ENCODE peak calls at places on chromosomes 2 and 18, in ten cellular contexts. I is stimulated activated CD4-positive, alpha-beta T cell treated with anti-CD3 and anti-CD28 coated beads, Interleukin-2, amount 100 ng/mL, for 24 hours; V is Kasumi-1; D is CD4-positive, CD25-positive, alpha-beta regulatory T cell; W is H9; C is adipocyte; A is GM20000; U is HFFc6; K is retina; Z is SK-N-SH. G is an unnamed sample.

GRCh38 chr2:237932731-237933131 is 34.1 kb upstream of the UBE2F start:
- DNase-seq in I (no peak), V (no peak), D (no peak), W (no peak), C (peak; percentile 96), A (no peak), U (peak; percentile 82), K (no peak), Z (no peak), G (no peak)

GRCh38 chr2:186456941-186457340 is 29.1 kb upstream of the ZC3H15 start:
- DNase-seq in I (no peak), V (no peak), D (no peak), W (no peak), C (peak; percentile 77), A (no peak), U (peak; percentile 77), K (no peak), Z (no peak), G (no peak)

GRCh38 chr18:60506682-60507081 is 134.1 kb upstream of the MC4R start:
- DNase-seq in I (no peak), V (no peak), D (no peak), W (no peak), C (peak; percentile 62), A (no peak), U (no peak), K (no peak), Z (peak; percentile 36), G (no peak)

GRCh38 chr2:151408788-151409600 is 708 bp upstream of the RIF1 start:
- DNase-seq in I (no peak), V (no peak), D (no peak), W (peak; percentile 91), C (no peak), A (no peak), U (no peak), K (no peak), Z (no peak), G (no peak)

GRCh38 chr2:8307779-8308178 is 374.1 kb upstream of the ID2 start:
- DNase-seq in I (no peak), V (no peak), D (no peak), W (no peak), C (no peak), A (no peak), U (no peak), K (no peak), Z (no peak), G (no peak)

GRCh38 chr18:44723366-44723765 is 42.7 kb downstream of the SETBP1 start:
- DNase-seq in I (no peak), V (no peak), D (no peak), W (no peak), C (no peak), A (peak; percentile 33), U (no peak), K (no peak), Z (no peak), G (no peak)

GRCh38 chr2:194697439-194697838 is 959.6 kb upstream of the SLC39A10 start:
- DNase-seq in I (no peak), V (no peak), D (no peak), W (no peak), C (no peak), A (no peak), U (no peak), K (no peak), Z (no peak), G (no peak)

GRCh38 chr2:157223624-157224205 is 33.8 kb upstream of the GALNT5 start:
- DNase-seq in I (no peak), V (no peak), D (no peak), W (no peak), C (no peak), A (no peak), U (no peak), K (no peak), Z (no peak), G (no peak)

GRCh38 chr2:45691152-45691551 is 39.7 kb downstream of the PRKCE start:
- DNase-seq in I (no peak), V (no peak), D (no peak), W (no peak), C (no peak), A (peak; percentile 41), U (no peak), K (peak; percentile 29), Z (no peak), G (no peak)

GRCh38 chr2:190357596-190357995 is 14.2 kb downstream of the INPP1 start:
- DNase-seq in I (no peak), V (no peak), D (no peak), W (no peak), C (no peak), A (no peak), U (no peak), K (no peak), Z (no peak), G (no peak)

GRCh38 chr18:68428026-68428425 is 286.9 kb downstream of the TMX3 start:
- DNase-seq in I (no peak), V (no peak), D (no peak), W (no peak), C (peak; percentile 65), A (no peak), U (peak; percentile 80), K (peak; percentile 11), Z (no peak), G (no peak)

GRCh38 chr18:21105936-21106335 is 5.7 kb downstream of the ROCK1 start:
- DNase-seq in I (no peak), V (no peak), D (no peak), W (no peak), C (no peak), A (no peak), U (no peak), K (no peak), Z (no peak), G (no peak)

GRCh38 chr18:2903006-2903405 is 56.2 kb downstream of the EMILIN2 start:
- DNase-seq in I (no peak), V (peak; percentile 39), D (no peak), W (no peak), C (peak; percentile 89), A (no peak), U (peak; percentile 39), K (no peak), Z (peak; percentile 36), G (no peak)

GRCh38 chr2:105917216-105917615 is 172.5 kb downstream of the NCK2 start:
- DNase-seq in I (no peak), V (peak; percentile 37), D (no peak), W (peak; percentile 15), C (no peak), A (no peak), U (no peak), K (no peak), Z (no peak), G (no peak)

G was measured in activated T-helper 9 cell treated with anti-CD3 and anti-CD28 coated beads, Interleukin-2, amount 50 U/mL, for 16 hours.